ENCODE peak calls at places on chromosomes 5 and 9, in seven cellular contexts. One of them, this sample, is unnamed.

GRCh38 chr9:133715295-133715865 is 22.8 kb downstream of the SARDH start:
- DNase-seq in MCF 10A: no peak
- DNase-seq in cardiac muscle cell: no peak
- DNase-seq in heart right ventricle: no peak
- DNase-seq in HFFc6: no peak
- DNase-seq in foreskin fibroblast: no peak
- DNase-seq in tibial nerve: no peak
- DNase-seq in this sample: peak

GRCh38 chr5:74254257-74254656 is 386.3 kb downstream of the ENC1 start:
- DNase-seq in MCF 10A: no peak
- DNase-seq in cardiac muscle cell: no peak
- DNase-seq in heart right ventricle: no peak
- DNase-seq in HFFc6: no peak
- DNase-seq in foreskin fibroblast: no peak
- DNase-seq in tibial nerve: no peak
- DNase-seq in this sample: no peak

GRCh38 chr5:78472469-78473106 is 112.2 kb downstream of the SCAMP1 start:
- DNase-seq in MCF 10A: peak
- DNase-seq in cardiac muscle cell: no peak
- DNase-seq in heart right ventricle: no peak
- DNase-seq in HFFc6: peak
- DNase-seq in foreskin fibroblast: no peak
- DNase-seq in tibial nerve: no peak
- DNase-seq in this sample: no peak

GRCh38 chr9:96514108-96514824 is 64.3 kb downstream of the HABP4 start:
- DNase-seq in MCF 10A: peak
- DNase-seq in cardiac muscle cell: no peak
- DNase-seq in heart right ventricle: no peak
- DNase-seq in HFFc6: peak
- DNase-seq in foreskin fibroblast: peak
- DNase-seq in tibial nerve: no peak
- DNase-seq in this sample: no peak

GRCh38 chr5:90546216-90546837 is 12.3 kb upstream of the ADGRV1 start:
- DNase-seq in MCF 10A: no peak
- DNase-seq in cardiac muscle cell: no peak
- DNase-seq in heart right ventricle: no peak
- DNase-seq in HFFc6: no peak
- DNase-seq in foreskin fibroblast: peak
- DNase-seq in tibial nerve: no peak
- DNase-seq in this sample: no peak

GRCh38 chr5:102759700-102760099 is 4.6 kb downstream of the PAM start:
- DNase-seq in MCF 10A: no peak
- DNase-seq in cardiac muscle cell: no peak
- DNase-seq in heart right ventricle: no peak
- DNase-seq in HFFc6: no peak
- DNase-seq in foreskin fibroblast: no peak
- DNase-seq in tibial nerve: no peak
- DNase-seq in this sample: no peak

GRCh38 chr9:89036383-89036782 is 45.1 kb downstream of the S1PR3 start:
- DNase-seq in MCF 10A: peak
- DNase-seq in cardiac muscle cell: no peak
- DNase-seq in heart right ventricle: no peak
- DNase-seq in HFFc6: no peak
- DNase-seq in foreskin fibroblast: peak
- DNase-seq in tibial nerve: no peak
- DNase-seq in this sample: no peak

GRCh38 chr5:884345-885126 is 8.1 kb downstream of the BRD9 start:
- DNase-seq in MCF 10A: no peak
- DNase-seq in cardiac muscle cell: no peak
- DNase-seq in heart right ventricle: no peak
- DNase-seq in HFFc6: no peak
- DNase-seq in foreskin fibroblast: no peak
- DNase-seq in tibial nerve: no peak
- DNase-seq in this sample: no peak

GRCh38 chr9:94912700-94913249 is 186.3 kb downstream of the AOPEP start:
- DNase-seq in MCF 10A: peak
- DNase-seq in cardiac muscle cell: no peak
- DNase-seq in heart right ventricle: peak
- DNase-seq in HFFc6: peak
- DNase-seq in foreskin fibroblast: peak
- DNase-seq in tibial nerve: no peak
- DNase-seq in this sample: no peak

GRCh38 chr5:172325452-172325851 is 41.9 kb upstream of the UBTD2 start:
- DNase-seq in MCF 10A: no peak
- DNase-seq in cardiac muscle cell: no peak
- DNase-seq in heart right ventricle: no peak
- DNase-seq in HFFc6: no peak
- DNase-seq in foreskin fibroblast: no peak
- DNase-seq in tibial nerve: no peak
- DNase-seq in this sample: no peak

GRCh38 chr9:127519301-127520166 is 68.2 kb downstream of the LRSAM1 start:
- DNase-seq in MCF 10A: peak
- DNase-seq in cardiac muscle cell: no peak
- DNase-seq in heart right ventricle: peak
- DNase-seq in HFFc6: peak
- DNase-seq in foreskin fibroblast: peak
- DNase-seq in tibial nerve: no peak
- DNase-seq in this sample: no peak

GRCh38 chr5:168752012-168752411 is 172.8 kb upstream of the PANK3 start:
- DNase-seq in MCF 10A: no peak
- DNase-seq in cardiac muscle cell: no peak
- DNase-seq in heart right ventricle: no peak
- DNase-seq in HFFc6: no peak
- DNase-seq in foreskin fibroblast: no peak
- DNase-seq in tibial nerve: no peak
- DNase-seq in this sample: no peak

GRCh38 chr5:89668821-89669220 is 740.7 kb downstream of the CETN3 start:
- DNase-seq in MCF 10A: no peak
- DNase-seq in cardiac muscle cell: no peak
- DNase-seq in heart right ventricle: no peak
- DNase-seq in HFFc6: no peak
- DNase-seq in foreskin fibroblast: no peak
- DNase-seq in tibial nerve: no peak
- DNase-seq in this sample: no peak

GRCh38 chr5:72815580-72816296 is 723 bp upstream of the TNPO1 start:
- DNase-seq in MCF 10A: peak
- DNase-seq in cardiac muscle cell: no peak
- DNase-seq in heart right ventricle: no peak
- DNase-seq in HFFc6: no peak
- DNase-seq in foreskin fibroblast: no peak
- DNase-seq in tibial nerve: no peak
- DNase-seq in this sample: no peak

GRCh38 chr9:79693750-79694149 is 122.0 kb downstream of the TLE4 start:
- DNase-seq in MCF 10A: no peak
- DNase-seq in cardiac muscle cell: no peak
- DNase-seq in heart right ventricle: no peak
- DNase-seq in HFFc6: no peak
- DNase-seq in foreskin fibroblast: no peak
- DNase-seq in tibial nerve: no peak
- DNase-seq in this sample: no peak

GRCh38 chr5:59095480-59095879 is 512.6 kb downstream of the RAB3C start:
- DNase-seq in MCF 10A: no peak
- DNase-seq in cardiac muscle cell: no peak
- DNase-seq in heart right ventricle: no peak
- DNase-seq in HFFc6: no peak
- DNase-seq in foreskin fibroblast: peak
- DNase-seq in tibial nerve: no peak
- DNase-seq in this sample: no peak

GRCh38 chr5:72138943-72139467 is 31.7 kb downstream of the MAP1B start:
- DNase-seq in MCF 10A: peak
- DNase-seq in cardiac muscle cell: no peak
- DNase-seq in heart right ventricle: no peak
- DNase-seq in HFFc6: peak
- DNase-seq in foreskin fibroblast: peak
- DNase-seq in tibial nerve: no peak
- DNase-seq in this sample: no peak

GRCh38 chr5:9498541-9499497 is 47.1 kb downstream of the SEMA5A start:
- DNase-seq in MCF 10A: peak
- DNase-seq in cardiac muscle cell: peak
- DNase-seq in heart right ventricle: no peak
- DNase-seq in HFFc6: peak
- DNase-seq in foreskin fibroblast: no peak
- DNase-seq in tibial nerve: no peak
- DNase-seq in this sample: no peak

GRCh38 chr5:55855509-55855908 is 4.4 kb downstream of the IL31RA start:
- DNase-seq in MCF 10A: no peak
- DNase-seq in cardiac muscle cell: no peak
- DNase-seq in heart right ventricle: no peak
- DNase-seq in HFFc6: no peak
- DNase-seq in foreskin fibroblast: no peak
- DNase-seq in tibial nerve: no peak
- DNase-seq in this sample: no peak

GRCh38 chr5:60332244-60333018 is 367.5 kb downstream of the DEPDC1B start:
- DNase-seq in MCF 10A: peak
- DNase-seq in cardiac muscle cell: no peak
- DNase-seq in heart right ventricle: no peak
- DNase-seq in HFFc6: peak
- DNase-seq in foreskin fibroblast: peak
- DNase-seq in tibial nerve: no peak
- DNase-seq in this sample: no peak

GRCh38 chr5:131112424-131112823 is 52.6 kb downstream of the HINT1 start:
- DNase-seq in MCF 10A: no peak
- DNase-seq in cardiac muscle cell: no peak
- DNase-seq in heart right ventricle: no peak
- DNase-seq in HFFc6: no peak
- DNase-seq in foreskin fibroblast: no peak
- DNase-seq in tibial nerve: no peak
- DNase-seq in this sample: no peak

GRCh38 chr9:106945727-106946690 is 83.0 kb downstream of the ZNF462 start:
- DNase-seq in MCF 10A: peak
- DNase-seq in cardiac muscle cell: no peak
- DNase-seq in heart right ventricle: no peak
- DNase-seq in HFFc6: peak
- DNase-seq in foreskin fibroblast: peak
- DNase-seq in tibial nerve: no peak
- DNase-seq in this sample: no peak

GRCh38 chr9:33458444-33458843 is 11.1 kb upstream of the AQP3 start:
- DNase-seq in MCF 10A: peak
- DNase-seq in cardiac muscle cell: no peak
- DNase-seq in heart right ventricle: no peak
- DNase-seq in HFFc6: peak
- DNase-seq in foreskin fibroblast: no peak
- DNase-seq in tibial nerve: no peak
- DNase-seq in this sample: no peak

GRCh38 chr9:137029058-137029922 is 1.3 kb upstream of the ABCA2 start:
- DNase-seq in MCF 10A: peak
- DNase-seq in cardiac muscle cell: peak
- DNase-seq in heart right ventricle: peak
- DNase-seq in HFFc6: peak
- DNase-seq in foreskin fibroblast: peak
- DNase-seq in tibial nerve: peak
- DNase-seq in this sample: peak

GRCh38 chr9:124769451-124770358 is 1.4 kb downstream of the NR6A1 start:
- DNase-seq in MCF 10A: peak
- DNase-seq in cardiac muscle cell: peak
- DNase-seq in heart right ventricle: no peak
- DNase-seq in HFFc6: no peak
- DNase-seq in foreskin fibroblast: no peak
- DNase-seq in tibial nerve: no peak
- DNase-seq in this sample: peak

GRCh38 chr5:174418809-174419522 is 305.4 kb upstream of the MSX2 start:
- DNase-seq in MCF 10A: no peak
- DNase-seq in cardiac muscle cell: peak
- DNase-seq in heart right ventricle: no peak
- DNase-seq in HFFc6: no peak
- DNase-seq in foreskin fibroblast: no peak
- DNase-seq in tibial nerve: no peak
- DNase-seq in this sample: no peak

GRCh38 chr9:86945868-86946711 is 1.2 kb downstream of the GAS1 start:
- DNase-seq in MCF 10A: peak
- DNase-seq in cardiac muscle cell: peak
- DNase-seq in heart right ventricle: peak
- DNase-seq in HFFc6: peak
- DNase-seq in foreskin fibroblast: peak
- DNase-seq in tibial nerve: peak
- DNase-seq in this sample: peak

DNA sequence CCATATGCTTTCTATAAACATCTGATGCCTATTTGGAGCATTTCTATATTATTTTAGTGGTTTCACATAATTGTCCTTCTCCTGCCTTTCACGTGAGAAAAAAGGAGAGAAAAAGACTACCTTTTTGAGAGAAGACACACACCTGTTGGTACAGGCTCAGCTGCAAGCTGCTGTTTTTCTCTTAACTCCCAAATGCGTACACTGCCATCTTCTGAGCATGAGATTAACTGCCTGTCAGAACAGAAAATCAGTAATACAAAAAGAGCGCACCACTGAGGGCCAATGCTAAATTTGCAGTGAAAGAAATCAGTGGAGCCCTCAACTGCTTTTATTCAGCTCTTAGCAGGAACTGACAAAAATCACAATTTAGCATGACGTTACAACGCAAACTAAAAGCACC is 54.9 kb downstream of the WDR41 start:
- DNase-seq in MCF 10A: no peak
- DNase-seq in cardiac muscle cell: peak
- DNase-seq in heart right ventricle: no peak
- DNase-seq in HFFc6: no peak
- DNase-seq in foreskin fibroblast: no peak
- DNase-seq in tibial nerve: no peak
- DNase-seq in this sample: peak
- TF ChIP-seq CTCF in MCF 10A: no peak
- TF ChIP-seq CTCF in cardiac muscle cell: no peak
- TF ChIP-seq CTCF in heart right ventricle: no peak
- TF ChIP-seq CTCF in HFFc6: peak
- TF ChIP-seq CTCF in foreskin fibroblast: no peak
- TF ChIP-seq CTCF in tibial nerve: peak
- TF ChIP-seq CTCF in this sample: no peak

DNA sequence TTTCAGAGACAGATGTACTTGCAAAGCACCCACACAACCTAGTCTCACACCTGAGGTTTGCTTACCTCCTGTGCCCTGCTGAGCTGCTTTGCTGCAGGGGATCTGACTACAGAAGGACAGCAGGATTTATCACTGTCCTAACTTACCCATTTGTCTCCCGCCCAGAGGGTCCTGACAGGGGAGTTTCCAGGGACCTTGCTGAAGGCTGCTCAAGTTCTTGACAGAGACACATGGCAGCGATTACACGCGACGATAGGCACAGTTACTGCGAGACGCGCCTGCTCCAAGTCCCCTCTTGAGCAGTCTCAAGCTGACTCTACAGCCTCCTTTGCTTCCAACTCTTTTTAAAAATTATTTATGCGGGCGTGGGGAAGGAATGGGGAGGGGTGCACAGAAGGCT is 24.6 kb upstream of the GALNT10 start:
- DNase-seq in MCF 10A: no peak
- DNase-seq in cardiac muscle cell: peak
- DNase-seq in heart right ventricle: no peak
- DNase-seq in HFFc6: no peak
- DNase-seq in foreskin fibroblast: no peak
- DNase-seq in tibial nerve: no peak
- DNase-seq in this sample: no peak
- TF ChIP-seq CTCF in MCF 10A: no peak
- TF ChIP-seq CTCF in cardiac muscle cell: no peak
- TF ChIP-seq CTCF in heart right ventricle: no peak
- TF ChIP-seq CTCF in HFFc6: no peak
- TF ChIP-seq CTCF in foreskin fibroblast: no peak
- TF ChIP-seq CTCF in tibial nerve: no peak
- TF ChIP-seq CTCF in this sample: no peak

GRCh38 chr9:129884220-129885017 is 49.2 kb downstream of the USP20 start:
- DNase-seq in MCF 10A: peak
- DNase-seq in cardiac muscle cell: peak
- DNase-seq in heart right ventricle: peak
- DNase-seq in HFFc6: peak
- DNase-seq in foreskin fibroblast: peak
- DNase-seq in tibial nerve: peak
- DNase-seq in this sample: peak
- TF ChIP-seq CTCF in MCF 10A: no peak
- TF ChIP-seq CTCF in cardiac muscle cell: no peak
- TF ChIP-seq CTCF in heart right ventricle: no peak
- TF ChIP-seq CTCF in HFFc6: no peak
- TF ChIP-seq CTCF in foreskin fibroblast: no peak
- TF ChIP-seq CTCF in tibial nerve: no peak
- TF ChIP-seq CTCF in this sample: no peak

GRCh38 chr5:178074266-178074952 is 38.9 kb upstream of the N4BP3 start:
- DNase-seq in MCF 10A: no peak
- DNase-seq in cardiac muscle cell: no peak
- DNase-seq in heart right ventricle: no peak
- DNase-seq in HFFc6: no peak
- DNase-seq in foreskin fibroblast: no peak
- DNase-seq in tibial nerve: no peak
- DNase-seq in this sample: no peak
- TF ChIP-seq CTCF in MCF 10A: no peak
- TF ChIP-seq CTCF in cardiac muscle cell: no peak
- TF ChIP-seq CTCF in heart right ventricle: no peak
- TF ChIP-seq CTCF in HFFc6: peak
- TF ChIP-seq CTCF in foreskin fibroblast: peak
- TF ChIP-seq CTCF in tibial nerve: no peak
- TF ChIP-seq CTCF in this sample: no peak

This sample was measured in glutamatergic neuron.